ENCODE peak calls at places on chromosomes 13 and 19, in six cellular contexts. R is AG04449, F is AG04450, Y is astrocyte, O is hepatocyte, H is fibroblast of the aortic adventitia. Z is an unnamed sample.

GRCh38 chr19:49643466-49643865 is 1.5 kb downstream of the SCAF1 start:
- DNase-seq in R (no peak), F (no peak), Y (no peak), O (peak; percentile 29), H (no peak), Z (no peak)

GRCh38 chr13:114104626-114105350 is 27.6 kb downstream of the RASA3 start:
- DNase-seq in R (no peak), F (no peak), Y (no peak), O (no peak), H (no peak), Z (no peak)

GRCh38 chr13:57633141-57633949 is 1.8 kb downstream of the PCDH17 start:
- DNase-seq in R (no peak), F (no peak), Y (peak; percentile 29), O (peak; percentile 60), H (no peak), Z (no peak)

GRCh38 chr13:95644611-95645052 is at the start of gene DZIP1:
- DNase-seq in R (no peak), F (peak; percentile 64), Y (peak; percentile 81), O (peak; percentile 76), H (peak; percentile 85), Z (peak; percentile 89)

GRCh38 chr13:72648513-72649065 is 78.8 kb downstream of the MZT1 start:
- DNase-seq in R (no peak), F (no peak), Y (no peak), O (peak; percentile 8), H (no peak), Z (peak; percentile 10)

GRCh38 chr13:73338389-73338788 is 279.6 kb downstream of the KLF5 start:
- DNase-seq in R (no peak), F (no peak), Y (no peak), O (no peak), H (peak; percentile 6), Z (peak; percentile 86)

GRCh38 chr19:10110076-10110971 is 1.2 kb upstream of the P2RY11 start:
- DNase-seq in R (no peak), F (no peak), Y (no peak), O (no peak), H (no peak), Z (no peak)

GRCh38 chr13:53174550-53174949 is 145.9 kb downstream of the OLFM4 start:
- DNase-seq in R (no peak), F (no peak), Y (no peak), O (peak; percentile 6), H (no peak), Z (no peak)

GRCh38 chr19:45769821-45770191 is 754 bp upstream of the SIX5 start:
- DNase-seq in R (no peak), F (no peak), Y (no peak), O (peak; percentile 71), H (peak; percentile 54), Z (peak; percentile 69)

GRCh38 chr19:30345686-30346085 is 26.5 kb upstream of the ZNF536 start:
- DNase-seq in R (no peak), F (no peak), Y (no peak), O (no peak), H (no peak), Z (no peak)

GRCh38 chr13:114259974-114260373 is 21.4 kb upstream of the UPF3A start:
- DNase-seq in R (no peak), F (no peak), Y (no peak), O (no peak), H (no peak), Z (no peak)

GRCh38 chr19:50889638-50890037 is 16.4 kb downstream of the KLK2 start:
- DNase-seq in R (no peak), F (no peak), Y (no peak), O (no peak), H (no peak), Z (no peak)

GRCh38 chr19:5172859-5173577 is 167.6 kb downstream of the PTPRS start:
- DNase-seq in R (peak; percentile 85), F (peak; percentile 72), Y (peak; percentile 96), O (peak; percentile 49), H (peak; percentile 98), Z (peak; percentile 92)

GRCh38 chr13:64276232-64276631 is 2860.6 kb upstream of the PCDH20 start:
- DNase-seq in R (no peak), F (no peak), Y (peak; percentile 33), O (no peak), H (no peak), Z (no peak)

GRCh38 chr13:49319555-49320350 is 72.0 kb downstream of the CDADC1 start:
- DNase-seq in R (no peak), F (peak; percentile 54), Y (peak; percentile 27), O (no peak), H (peak; percentile 25), Z (peak; percentile 61)

GRCh38 chr19:38759590-38760003 is 13.7 kb downstream of the LGALS7 start:
- DNase-seq in R (no peak), F (no peak), Y (no peak), O (peak; percentile 40), H (no peak), Z (no peak)

GRCh38 chr13:68927387-68928026 is 1180.1 kb upstream of the ATXN8OS start:
- DNase-seq in R (no peak), F (no peak), Y (peak; percentile 14), O (peak; percentile 70), H (no peak), Z (peak; percentile 11)

GRCh38 chr19:3075605-3076431 is 13.5 kb upstream of the TLE5 start:
- DNase-seq in R (no peak), F (no peak), Y (no peak), O (peak; percentile 77), H (no peak), Z (no peak)

DNA sequence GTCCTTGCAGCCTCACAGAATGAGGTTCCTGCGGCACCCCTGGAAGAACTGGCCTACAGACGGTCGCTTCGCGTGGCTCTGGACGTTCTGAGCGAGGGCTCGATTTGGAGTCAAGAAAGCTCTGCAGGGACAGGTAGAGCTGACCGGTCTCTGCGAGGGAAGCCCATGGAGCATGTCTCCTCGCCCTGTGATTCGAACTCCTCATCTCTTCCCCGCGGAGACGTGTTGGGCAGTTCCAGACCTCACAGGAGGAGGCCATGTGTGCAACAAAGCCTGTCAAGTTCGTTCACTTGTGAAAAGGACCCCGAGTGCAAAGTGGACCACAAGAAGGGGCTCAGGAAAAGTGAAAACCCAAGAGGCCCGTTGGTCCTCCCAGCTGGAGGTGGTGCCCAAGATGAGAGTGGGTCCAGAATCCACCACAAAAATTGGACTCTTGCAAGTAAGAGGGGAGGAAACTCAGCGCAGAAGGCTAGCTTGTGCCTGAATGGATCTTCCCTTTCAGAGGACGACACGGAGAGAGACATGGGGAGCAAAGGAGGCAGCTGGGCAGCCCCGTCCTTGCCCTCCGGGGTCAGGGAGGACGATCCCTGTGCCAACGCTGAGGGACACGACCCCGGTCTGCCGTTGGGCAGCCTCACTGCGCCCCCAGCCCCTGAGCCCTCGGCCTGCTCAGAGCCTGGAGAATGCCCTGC is 23.4 kb upstream of the NDUFS7 start:
- DNase-seq in R (no peak), F (no peak), Y (no peak), O (no peak), H (no peak), Z (peak; percentile 33)
- H3K4me3 ChIP-seq in R (peak overlapping the region; percentile 29), F (peak overlapping the region; percentile 10), Y (peak overlapping the region; percentile 9), O (no peak overlapping the region), H (peak overlapping the region; percentile 25), Z (peak overlapping the region; percentile 51)

GRCh38 chr19:34148672-34149185 is 23.6 kb upstream of the LSM14A start:
- DNase-seq in R (no peak), F (no peak), Y (no peak), O (no peak), H (no peak), Z (no peak)
- TF ChIP-seq CTCF in R (no peak), F (no peak), Y (no peak), O (no peak), H (no peak), Z (no peak)

GRCh38 chr13:108220042-108220441 is 1.9 kb downstream of the ABHD13 start:
- DNase-seq in R (no peak), F (no peak), Y (no peak), O (peak; percentile 32), H (no peak), Z (no peak)
- H3K4me3 ChIP-seq in R (no peak overlapping the region), F (peak overlapping the region; percentile 12), Y (no peak overlapping the region), O (no peak overlapping the region), H (peak overlapping the region; percentile 3), Z (no peak overlapping the region)

GRCh38 chr19:18470153-18470552 is 32.2 kb upstream of the ISYNA1 start:
- DNase-seq in R (no peak), F (no peak), Y (no peak), O (peak; percentile 56), H (peak; percentile 18), Z (no peak)
- TF ChIP-seq CTCF in R (peak; percentile 38), F (peak; percentile 55), Y (no peak), O (peak; percentile 52), H (peak; percentile 48), Z (peak; percentile 69)

GRCh38 chr19:22116760-22117159 is 64.5 kb downstream of the ZNF257 start:
- DNase-seq in R (no peak), F (no peak), Y (no peak), O (no peak), H (no peak), Z (no peak)
- H3K4me3 ChIP-seq in R (no peak overlapping the region), F (no peak overlapping the region), Y (no peak overlapping the region), O (no peak overlapping the region), H (no peak overlapping the region), Z (no peak overlapping the region)

DNA sequence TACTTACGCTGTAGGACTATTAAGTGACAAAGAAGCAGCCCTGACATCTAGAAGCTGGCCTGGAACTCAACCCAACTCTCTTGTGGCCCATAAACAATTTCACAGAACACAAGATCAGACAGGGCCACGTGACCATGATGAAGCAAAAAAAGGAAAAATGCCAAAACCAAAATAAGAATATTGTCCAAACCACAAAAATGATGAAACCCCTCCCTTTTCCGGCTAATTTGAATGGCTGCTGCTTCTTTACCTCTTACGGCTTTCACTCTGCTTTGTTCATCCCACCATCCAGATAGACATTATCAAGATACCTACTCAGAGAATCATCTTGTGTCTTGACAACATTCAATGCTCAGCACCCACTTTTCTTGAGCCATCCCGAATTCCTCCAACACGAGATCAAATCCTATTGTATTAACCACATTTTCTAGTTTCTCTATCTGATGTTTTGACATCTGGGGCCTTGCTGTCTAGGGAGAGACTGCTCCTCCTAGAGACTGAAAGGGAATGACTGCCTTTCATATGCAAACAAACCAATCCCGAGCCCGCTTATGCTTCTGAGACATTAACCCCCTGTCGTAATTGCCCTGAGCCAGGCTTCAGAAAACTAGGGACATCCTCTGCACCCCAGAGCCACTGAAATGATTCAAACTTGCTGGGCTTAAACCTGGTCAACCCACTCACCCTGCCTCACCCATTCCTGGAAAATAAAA is 186.3 kb downstream of the TDRD3 start:
- DNase-seq in R (peak; percentile 12), F (no peak), Y (peak; percentile 85), O (no peak), H (peak; percentile 87), Z (peak; percentile 84)
- TF ChIP-seq CTCF in R (peak; percentile 12), F (no peak), Y (no peak), O (no peak), H (peak; percentile 45), Z (peak; percentile 42)